ENCODE peak calls at places on chromosomes 11 and 22, in nine cellular contexts. M is HCT116, C is astrocyte, T is mesenchymal stem cell, P is endodermal cell, Q is keratinocyte, B is mesendoderm, Z is IMR-90, E is endothelial cell of umbilical vein. S is an unnamed sample. For H3K4me1, the result is how much of the 10 kb centered on the place peaks cover.

GRCh38 chr11:70912226-70912840 is 340.0 kb downstream of the SHANK2 start:
- DNase-seq in M (no peak), C (peak), T (peak), P (no peak), Q (no peak), B (no peak), Z (peak), E (no peak), S (no peak)

GRCh38 chr11:7667460-7667859 is 5.8 kb downstream of the CYB5R2 start:
- DNase-seq in M (no peak), C (no peak), T (no peak), P (no peak), Q (no peak), B (no peak), Z (peak), E (no peak), S (peak)

GRCh38 chr11:20013346-20014066 is 146.8 kb downstream of the DBX1 start:
- DNase-seq in M (no peak), C (no peak), T (no peak), P (no peak), Q (no peak), B (no peak), Z (peak), E (peak), S (peak)

GRCh38 chr22:28019360-28019759 is 100.3 kb upstream of the PITPNB start:
- DNase-seq in M (no peak), C (peak), T (no peak), P (no peak), Q (no peak), B (no peak), Z (no peak), E (no peak), S (peak)

GRCh38 chr22:30968015-30968923 is at the start of gene MORC2:
- DNase-seq in M (no peak), C (peak), T (no peak), P (peak), Q (no peak), B (peak), Z (peak), E (no peak), S (no peak)

GRCh38 chr11:21137813-21138212 is 468.4 kb downstream of the NELL1 start:
- DNase-seq in M (no peak), C (no peak), T (no peak), P (no peak), Q (no peak), B (no peak), Z (no peak), E (no peak), S (no peak)

GRCh38 chr11:74686792-74687191 is 44.4 kb downstream of the CHRDL2 start:
- DNase-seq in M (no peak), C (peak), T (no peak), P (no peak), Q (no peak), B (no peak), Z (peak), E (no peak), S (peak)

GRCh38 chr22:42993651-42994275 is 21.2 kb downstream of the PACSIN2 start:
- DNase-seq in M (no peak), C (peak), T (peak), P (no peak), Q (no peak), B (no peak), Z (peak), E (no peak), S (no peak)

GRCh38 chr11:131925829-131926228 is 555.4 kb downstream of the NTM start:
- DNase-seq in M (no peak), C (no peak), T (no peak), P (no peak), Q (no peak), B (no peak), Z (peak), E (no peak), S (no peak)

GRCh38 chr22:49380095-49380827 is 447.4 kb downstream of the BRD1 start:
- DNase-seq in M (no peak), C (no peak), T (no peak), P (peak), Q (no peak), B (no peak), Z (no peak), E (no peak), S (no peak)

GRCh38 chr11:1942541-1943260 is 4.4 kb upstream of the MRPL23 start:
- DNase-seq in M (no peak), C (no peak), T (no peak), P (no peak), Q (no peak), B (no peak), Z (no peak), E (no peak), S (no peak)

GRCh38 chr11:61083601-61084147 is 18.6 kb upstream of the CD5 start:
- DNase-seq in M (no peak), C (no peak), T (no peak), P (no peak), Q (no peak), B (no peak), Z (no peak), E (no peak), S (no peak)

GRCh38 chr11:81772161-81772560 is 961.5 kb downstream of the FAM181B start:
- DNase-seq in M (no peak), C (peak), T (no peak), P (peak), Q (no peak), B (peak), Z (no peak), E (no peak), S (no peak)

GRCh38 chr22:39090426-39091064 is 6.5 kb upstream of the APOBEC3H start:
- DNase-seq in M (no peak), C (no peak), T (no peak), P (no peak), Q (peak), B (no peak), Z (no peak), E (no peak), S (peak)

GRCh38 chr22:17912942-17913704 is 111.2 kb downstream of the MICAL3 start:
- DNase-seq in M (no peak), C (no peak), T (no peak), P (peak), Q (no peak), B (no peak), Z (no peak), E (no peak), S (no peak)

GRCh38 chr22:34067031-34067430 is 146.8 kb upstream of the LARGE1 start:
- DNase-seq in M (no peak), C (no peak), T (no peak), P (no peak), Q (no peak), B (no peak), Z (no peak), E (no peak), S (no peak)

GRCh38 chr11:534592-535518 is 521 bp downstream of the HRAS start:
- DNase-seq in M (no peak), C (no peak), T (peak), P (peak), Q (peak), B (peak), Z (no peak), E (peak), S (peak)

GRCh38 chr11:110295487-110296225 is 758 bp downstream of the RDX start:
- DNase-seq in M (no peak), C (peak), T (peak), P (peak), Q (no peak), B (peak), Z (peak), E (peak), S (peak)

GRCh38 chr11:133041928-133042890 is 490.1 kb downstream of the OPCML start:
- DNase-seq in M (no peak), C (no peak), T (no peak), P (no peak), Q (no peak), B (no peak), Z (no peak), E (no peak), S (no peak)

GRCh38 chr11:113241190-113242051 is 73.0 kb upstream of the TTC12 start:
- DNase-seq in M (no peak), C (no peak), T (peak), P (no peak), Q (no peak), B (peak), Z (peak), E (no peak), S (no peak)

GRCh38 chr11:32087602-32088001 is 3.3 kb upstream of the RCN1 start:
- DNase-seq in M (no peak), C (peak), T (peak), P (no peak), Q (no peak), B (no peak), Z (peak), E (no peak), S (peak)

GRCh38 chr11:19073454-19074415 is 13.2 kb upstream of the MRGPRX2 start:
- DNase-seq in M (no peak), C (no peak), T (no peak), P (peak), Q (no peak), B (no peak), Z (no peak), E (no peak), S (no peak)

GRCh38 chr11:131668867-131669780 is 298.7 kb downstream of the NTM start:
- DNase-seq in M (peak), C (no peak), T (peak), P (peak), Q (no peak), B (peak), Z (peak), E (peak), S (peak)

GRCh38 chr11:72627594-72628281 is 46.5 kb downstream of the PDE2A start:
- DNase-seq in M (no peak), C (no peak), T (no peak), P (no peak), Q (no peak), B (no peak), Z (no peak), E (no peak), S (no peak)

DNA sequence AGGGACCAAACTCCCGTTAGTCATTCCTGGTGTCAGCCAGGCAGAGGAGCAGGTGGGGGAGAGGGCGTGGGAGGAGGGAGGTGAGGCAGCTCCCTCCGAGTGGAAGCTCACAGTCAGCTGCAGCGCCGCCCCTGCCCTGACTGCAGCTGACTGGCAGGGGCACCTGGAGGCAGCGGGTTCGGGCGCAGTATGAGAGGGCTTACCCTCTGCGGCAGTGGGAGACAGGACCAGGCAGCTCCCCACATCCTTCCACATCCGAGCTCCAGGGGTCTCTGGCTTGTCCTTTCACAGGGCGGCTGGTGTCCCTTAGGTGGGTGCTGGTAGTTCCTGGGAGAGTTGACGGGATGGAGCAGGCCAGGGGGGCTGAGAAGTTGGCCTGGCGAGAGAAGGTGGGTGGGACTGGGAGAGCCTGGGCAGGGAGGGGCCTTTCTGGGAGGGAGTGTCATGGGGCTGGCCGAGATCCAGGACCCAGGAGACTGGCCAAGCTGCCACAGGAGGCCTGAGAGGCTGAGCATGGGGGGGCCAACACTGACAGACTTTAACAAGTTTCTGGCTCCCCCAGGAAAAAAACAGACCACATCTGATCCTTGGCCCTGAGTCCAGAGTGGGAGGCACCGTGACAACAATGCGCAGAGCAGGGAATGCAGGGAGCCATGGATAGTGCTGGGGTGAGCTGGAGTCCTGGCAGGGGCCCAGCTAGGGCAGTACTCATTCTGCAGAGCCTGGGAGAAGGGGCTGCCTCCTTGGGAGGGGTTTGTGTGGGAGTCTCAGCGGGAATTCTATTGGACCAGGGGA is 4.9 kb downstream of the ADORA2A start:
- DNase-seq in M (no peak), C (peak), T (no peak), P (no peak), Q (no peak), B (no peak), Z (peak), E (no peak), S (peak)
- H3K4me1 ChIP-seq in M (under half), C (under half), T (under half), P (under half), Q (under half), B (under half), Z (under half), E (under half), S (under half)

GRCh38 chr11:65588199-65589054 is 7.2 kb downstream of the KCNK7 start:
- DNase-seq in M (no peak), C (no peak), T (peak), P (peak), Q (no peak), B (peak), Z (peak), E (peak), S (no peak)

GRCh38 chr11:65584723-65585171 is 8.9 kb downstream of the EHBP1L1 start:
- DNase-seq in M (no peak), C (no peak), T (peak), P (peak), Q (no peak), B (no peak), Z (no peak), E (no peak), S (no peak)

GRCh38 chr11:65586247-65586630 is 9.4 kb downstream of the KCNK7 start:
- DNase-seq in M (no peak), C (no peak), T (no peak), P (no peak), Q (no peak), B (no peak), Z (no peak), E (no peak), S (no peak)

GRCh38 chr11:65585396-65586246 is 9.8 kb downstream of the EHBP1L1 start:
- DNase-seq in M (no peak), C (no peak), T (no peak), P (no peak), Q (no peak), B (no peak), Z (no peak), E (no peak), S (no peak)

GRCh38 chr11:65586676-65587075 is 8.9 kb downstream of the KCNK7 start:
- DNase-seq in M (no peak), C (no peak), T (peak), P (peak), Q (no peak), B (peak), Z (no peak), E (no peak), S (no peak)
- H3K9ac ChIP-seq in M (no peak), C (no peak), T (peak), P (no peak), Q (no peak), B (no peak), Z (no peak), E (no peak), S (no peak)

DNA sequence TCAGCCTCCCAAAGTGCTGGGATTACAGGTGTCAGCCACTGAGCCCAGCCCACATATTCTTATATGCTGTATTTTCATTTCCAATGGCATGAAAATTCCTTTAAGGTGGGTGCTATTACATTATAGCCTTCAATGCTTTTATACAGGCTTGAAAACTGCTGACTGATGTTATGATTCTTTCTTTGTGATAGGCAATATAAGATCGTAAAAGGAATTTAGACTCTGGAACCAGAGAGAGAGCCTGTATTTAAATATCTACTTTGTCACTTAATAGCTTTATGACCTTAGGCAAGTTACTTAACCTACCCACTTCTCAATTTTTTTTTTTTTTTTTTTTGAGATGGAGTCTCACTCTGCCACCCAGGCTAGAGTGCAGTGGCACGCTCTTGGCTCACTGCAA is 26.2 kb downstream of the AGBL2 start:
- DNase-seq in M (no peak), C (no peak), T (no peak), P (no peak), Q (no peak), B (no peak), Z (no peak), E (no peak), S (no peak)
- H3K4me3 ChIP-seq in M (no peak), C (no peak), T (no peak), P (no peak), Q (no peak), B (no peak), Z (no peak), E (no peak), S (no peak)

GRCh38 chr11:69054397-69055211 is 5.9 kb downstream of the TPCN2 start:
- DNase-seq in M (no peak), C (no peak), T (no peak), P (no peak), Q (no peak), B (no peak), Z (no peak), E (no peak), S (no peak)
- H3K4me1 ChIP-seq in M (under half), C (under half), T (under half), P (under half), Q (under half), B (under half), Z (under half), E (under half), S (under half)

DNA sequence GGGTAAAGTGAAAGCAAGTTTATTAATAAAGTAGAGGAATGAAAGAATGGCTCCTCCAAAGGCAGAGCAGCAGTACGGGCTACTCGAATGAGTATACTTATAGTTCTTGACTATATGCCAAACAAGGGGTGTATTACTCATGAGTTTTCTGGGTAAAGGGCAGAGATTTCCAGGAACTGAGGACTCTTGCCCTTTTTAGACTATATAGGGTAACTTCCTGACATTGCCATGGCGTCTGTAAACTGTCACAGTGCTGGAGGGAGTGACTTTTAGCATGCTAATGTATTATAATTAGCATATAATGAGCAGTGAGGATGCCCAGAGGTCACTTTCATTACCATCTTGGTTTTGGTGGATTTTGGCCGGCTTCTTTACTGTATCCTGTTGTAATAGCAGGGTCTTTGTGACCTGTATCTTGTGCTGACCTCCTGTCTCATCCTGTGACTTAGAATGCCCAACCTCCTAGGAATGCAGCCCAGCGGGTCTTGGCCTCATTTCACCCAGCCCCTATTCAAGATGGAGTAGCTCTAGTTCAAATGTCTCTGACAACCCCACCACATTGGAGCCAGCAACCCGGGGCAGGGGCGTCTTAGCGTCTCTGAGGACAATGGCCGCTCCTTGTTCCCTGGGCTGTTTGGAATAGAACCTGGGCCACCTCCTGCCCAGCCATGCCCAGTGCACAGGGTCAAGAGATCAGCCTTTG is 34.9 kb upstream of the CD82 start:
- DNase-seq in M (no peak), C (peak), T (peak), P (no peak), Q (no peak), B (peak), Z (peak), E (no peak), S (no peak)
- H3K9ac ChIP-seq in M (no peak), C (no peak), T (no peak), P (no peak), Q (no peak), B (no peak), Z (no peak), E (no peak), S (no peak)

GRCh38 chr11:117871784-117872183 is 4.7 kb downstream of the FXYD6 start:
- DNase-seq in M (no peak), C (no peak), T (no peak), P (no peak), Q (no peak), B (no peak), Z (no peak), E (no peak), S (no peak)

GRCh38 chr11:117873828-117874125 is 2.7 kb downstream of the FXYD6 start:
- DNase-seq in M (no peak), C (no peak), T (no peak), P (no peak), Q (no peak), B (no peak), Z (no peak), E (no peak), S (no peak)

GRCh38 chr11:117874253-117874909 is 2.1 kb downstream of the FXYD6 start:
- DNase-seq in M (no peak), C (no peak), T (no peak), P (peak), Q (no peak), B (peak), Z (no peak), E (no peak), S (no peak)

GRCh38 chr11:117872420-117872961 is 4.0 kb downstream of the FXYD6 start:
- DNase-seq in M (no peak), C (no peak), T (no peak), P (no peak), Q (no peak), B (no peak), Z (no peak), E (no peak), S (no peak)

DNA sequence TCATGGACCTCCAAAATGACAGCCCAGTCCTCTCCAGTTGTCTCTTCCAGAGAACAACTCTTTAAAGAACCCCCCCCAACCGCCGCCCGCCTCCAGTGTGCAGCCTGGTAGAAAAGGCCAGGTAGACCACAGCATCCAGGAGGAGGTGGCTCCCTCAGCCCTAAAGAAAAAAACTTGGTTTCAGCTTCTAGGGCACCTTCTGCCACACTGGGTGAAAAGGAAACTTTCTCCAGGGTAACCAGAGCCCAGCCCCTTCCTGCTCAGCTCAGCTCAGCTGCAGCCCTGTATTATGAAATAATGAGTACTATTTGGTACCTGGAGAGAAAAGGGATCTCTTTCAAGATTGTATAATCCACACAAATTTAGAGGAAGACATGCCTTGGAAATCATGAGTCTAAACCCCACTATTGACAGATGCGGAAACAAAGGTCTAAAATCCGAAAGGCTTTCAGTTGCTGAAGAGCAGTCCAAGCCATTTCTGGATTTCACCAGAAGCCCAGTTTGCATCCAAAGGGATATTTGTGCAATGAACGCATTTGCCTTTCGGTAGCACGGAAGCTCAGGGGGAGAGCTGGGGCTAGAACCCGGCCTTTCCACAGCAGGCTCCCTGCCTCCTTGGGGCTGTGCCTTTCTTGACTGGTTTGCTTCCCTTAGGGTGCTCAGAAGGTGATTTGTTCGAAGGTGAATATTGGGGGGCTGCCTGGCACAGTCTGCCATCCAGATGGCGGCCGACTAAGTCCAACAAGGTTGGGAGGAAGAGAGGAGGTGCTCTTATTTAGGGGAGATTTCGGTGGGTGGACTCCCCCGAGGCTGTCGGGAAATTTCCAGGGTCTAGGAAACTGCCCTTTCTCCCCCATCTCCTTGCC is 3.3 kb downstream of the FXYD6 start:
- DNase-seq in M (no peak), C (no peak), T (no peak), P (no peak), Q (no peak), B (no peak), Z (no peak), E (no peak), S (no peak)
- H3K4me3 ChIP-seq in M (no peak), C (no peak), T (no peak), P (no peak), Q (no peak), B (no peak), Z (no peak), E (no peak), S (no peak)

S was measured in mammary epithelial cell.